ENCODE peak calls at places on chromosomes 12 and 14, in six cellular contexts. One of them, this sample, is unnamed.

GRCh38 chr12:6778212-6778570 is 5.9 kb downstream of the LAG3 start:
- DNase-seq in CD8-positive, alpha-beta T cell: no peak
- DNase-seq in choroid plexus epithelial cell: peak
- DNase-seq in OCI-LY7: no peak
- DNase-seq in AG09309: no peak
- DNase-seq in cardiac fibroblast: peak
- DNase-seq in this sample: no peak

GRCh38 chr14:89493877-89494634 is 77.0 kb upstream of the FOXN3 start:
- DNase-seq in cardiac fibroblast: peak
- DNase-seq in CD8-positive, alpha-beta T cell: no peak
- DNase-seq in AG09309: no peak
- DNase-seq in OCI-LY7: peak
- DNase-seq in choroid plexus epithelial cell: no peak
- DNase-seq in this sample: no peak

GRCh38 chr12:60752589-60752988 is 1156.8 kb downstream of the SLC16A7 start:
- DNase-seq in OCI-LY7: no peak
- DNase-seq in CD8-positive, alpha-beta T cell: no peak
- DNase-seq in AG09309: no peak
- DNase-seq in choroid plexus epithelial cell: no peak
- DNase-seq in cardiac fibroblast: no peak
- DNase-seq in this sample: no peak

GRCh38 chr12:40616383-40616900 is 75.8 kb upstream of the CNTN1 start:
- DNase-seq in OCI-LY7: no peak
- DNase-seq in choroid plexus epithelial cell: no peak
- DNase-seq in CD8-positive, alpha-beta T cell: no peak
- DNase-seq in AG09309: no peak
- DNase-seq in cardiac fibroblast: no peak
- DNase-seq in this sample: no peak

GRCh38 chr14:22915886-22916521 is 2.9 kb downstream of the RBM23 start:
- DNase-seq in cardiac fibroblast: peak
- DNase-seq in OCI-LY7: no peak
- DNase-seq in CD8-positive, alpha-beta T cell: no peak
- DNase-seq in choroid plexus epithelial cell: peak
- DNase-seq in AG09309: no peak
- DNase-seq in this sample: peak

GRCh38 chr12:130242506-130242905 is 80.2 kb downstream of the FZD10 start:
- DNase-seq in CD8-positive, alpha-beta T cell: no peak
- DNase-seq in OCI-LY7: no peak
- DNase-seq in AG09309: no peak
- DNase-seq in cardiac fibroblast: no peak
- DNase-seq in choroid plexus epithelial cell: no peak
- DNase-seq in this sample: no peak

GRCh38 chr12:67598598-67598997 is 49.9 kb upstream of the DYRK2 start:
- DNase-seq in CD8-positive, alpha-beta T cell: no peak
- DNase-seq in AG09309: no peak
- DNase-seq in OCI-LY7: no peak
- DNase-seq in choroid plexus epithelial cell: no peak
- DNase-seq in cardiac fibroblast: no peak
- DNase-seq in this sample: no peak

GRCh38 chr14:91947196-91948184 is at the start of gene FBLN5:
- DNase-seq in OCI-LY7: no peak
- DNase-seq in cardiac fibroblast: peak
- DNase-seq in choroid plexus epithelial cell: peak
- DNase-seq in CD8-positive, alpha-beta T cell: peak
- DNase-seq in AG09309: peak
- DNase-seq in this sample: peak

GRCh38 chr12:127145929-127146789 is 1120.8 kb upstream of the TMEM132C start:
- DNase-seq in CD8-positive, alpha-beta T cell: peak
- DNase-seq in OCI-LY7: no peak
- DNase-seq in AG09309: no peak
- DNase-seq in choroid plexus epithelial cell: peak
- DNase-seq in cardiac fibroblast: peak
- DNase-seq in this sample: peak

GRCh38 chr12:1688086-1688710 is 2.7 kb upstream of the ADIPOR2 start:
- DNase-seq in AG09309: no peak
- DNase-seq in OCI-LY7: no peak
- DNase-seq in CD8-positive, alpha-beta T cell: no peak
- DNase-seq in cardiac fibroblast: no peak
- DNase-seq in choroid plexus epithelial cell: no peak
- DNase-seq in this sample: no peak

GRCh38 chr12:111444314-111444705 is 38.6 kb downstream of the SH2B3 start:
- DNase-seq in AG09309: no peak
- DNase-seq in choroid plexus epithelial cell: no peak
- DNase-seq in OCI-LY7: peak
- DNase-seq in CD8-positive, alpha-beta T cell: no peak
- DNase-seq in cardiac fibroblast: no peak
- DNase-seq in this sample: no peak

GRCh38 chr14:81313200-81313599 is 86.9 kb downstream of the STON2 start:
- DNase-seq in OCI-LY7: no peak
- DNase-seq in cardiac fibroblast: no peak
- DNase-seq in choroid plexus epithelial cell: no peak
- DNase-seq in CD8-positive, alpha-beta T cell: no peak
- DNase-seq in AG09309: no peak
- DNase-seq in this sample: no peak

GRCh38 chr14:65972891-65973290 is 513.3 kb upstream of the CCDC196 start:
- DNase-seq in CD8-positive, alpha-beta T cell: no peak
- DNase-seq in OCI-LY7: no peak
- DNase-seq in AG09309: peak
- DNase-seq in choroid plexus epithelial cell: peak
- DNase-seq in cardiac fibroblast: peak
- DNase-seq in this sample: peak

GRCh38 chr14:91291786-91292405 is 47.4 kb upstream of the GPR68 start:
- DNase-seq in AG09309: no peak
- DNase-seq in cardiac fibroblast: no peak
- DNase-seq in CD8-positive, alpha-beta T cell: no peak
- DNase-seq in choroid plexus epithelial cell: no peak
- DNase-seq in OCI-LY7: no peak
- DNase-seq in this sample: no peak

GRCh38 chr12:52920937-52921336 is 16.1 kb upstream of the KRT8 start:
- DNase-seq in cardiac fibroblast: peak
- DNase-seq in CD8-positive, alpha-beta T cell: no peak
- DNase-seq in choroid plexus epithelial cell: no peak
- DNase-seq in OCI-LY7: no peak
- DNase-seq in AG09309: no peak
- DNase-seq in this sample: no peak

GRCh38 chr12:24875014-24875413 is 73.9 kb downstream of the BCAT1 start:
- DNase-seq in OCI-LY7: no peak
- DNase-seq in choroid plexus epithelial cell: no peak
- DNase-seq in cardiac fibroblast: no peak
- DNase-seq in CD8-positive, alpha-beta T cell: no peak
- DNase-seq in AG09309: no peak
- DNase-seq in this sample: no peak

GRCh38 chr12:63420206-63420644 is 248.1 kb downstream of the DPY19L2 start:
- DNase-seq in cardiac fibroblast: peak
- DNase-seq in CD8-positive, alpha-beta T cell: no peak
- DNase-seq in AG09309: peak
- DNase-seq in OCI-LY7: peak
- DNase-seq in choroid plexus epithelial cell: peak
- DNase-seq in this sample: peak

GRCh38 chr12:90335561-90335960 is 619.4 kb downstream of the CCER1 start:
- DNase-seq in cardiac fibroblast: peak
- DNase-seq in choroid plexus epithelial cell: peak
- DNase-seq in OCI-LY7: no peak
- DNase-seq in AG09309: no peak
- DNase-seq in CD8-positive, alpha-beta T cell: no peak
- DNase-seq in this sample: no peak

GRCh38 chr12:8941691-8942478 is 7.6 kb downstream of the M6PR start:
- DNase-seq in AG09309: no peak
- DNase-seq in OCI-LY7: no peak
- DNase-seq in choroid plexus epithelial cell: no peak
- DNase-seq in CD8-positive, alpha-beta T cell: no peak
- DNase-seq in cardiac fibroblast: no peak
- DNase-seq in this sample: no peak

GRCh38 chr12:43063642-43064041 is 474.1 kb upstream of the PRICKLE1 start:
- DNase-seq in cardiac fibroblast: peak
- DNase-seq in AG09309: peak
- DNase-seq in CD8-positive, alpha-beta T cell: no peak
- DNase-seq in OCI-LY7: no peak
- DNase-seq in choroid plexus epithelial cell: peak
- DNase-seq in this sample: no peak

GRCh38 chr14:22379727-22380126 is 209.3 kb downstream of the DAD1 start:
- DNase-seq in OCI-LY7: no peak
- DNase-seq in choroid plexus epithelial cell: peak
- DNase-seq in CD8-positive, alpha-beta T cell: no peak
- DNase-seq in cardiac fibroblast: no peak
- DNase-seq in AG09309: no peak
- DNase-seq in this sample: no peak

GRCh38 chr12:17358850-17359249 is 731.1 kb downstream of the RERGL start:
- DNase-seq in CD8-positive, alpha-beta T cell: no peak
- DNase-seq in cardiac fibroblast: no peak
- DNase-seq in OCI-LY7: no peak
- DNase-seq in AG09309: no peak
- DNase-seq in choroid plexus epithelial cell: no peak
- DNase-seq in this sample: no peak

GRCh38 chr12:104930388-104931326 is 27.4 kb downstream of the SLC41A2 start:
- DNase-seq in AG09309: no peak
- DNase-seq in choroid plexus epithelial cell: peak
- DNase-seq in OCI-LY7: no peak
- DNase-seq in cardiac fibroblast: no peak
- DNase-seq in CD8-positive, alpha-beta T cell: no peak
- DNase-seq in this sample: peak

GRCh38 chr12:27576667-27577347 is 52.8 kb downstream of the PPFIBP1 start:
- DNase-seq in cardiac fibroblast: no peak
- DNase-seq in OCI-LY7: no peak
- DNase-seq in CD8-positive, alpha-beta T cell: no peak
- DNase-seq in choroid plexus epithelial cell: no peak
- DNase-seq in AG09309: no peak
- DNase-seq in this sample: no peak

GRCh38 chr12:68614772-68615171 is 4.1 kb downstream of the RAP1B start:
- DNase-seq in choroid plexus epithelial cell: no peak
- DNase-seq in CD8-positive, alpha-beta T cell: no peak
- DNase-seq in cardiac fibroblast: no peak
- DNase-seq in AG09309: no peak
- DNase-seq in OCI-LY7: no peak
- DNase-seq in this sample: no peak

GRCh38 chr12:115755752-115756140 is 521.7 kb downstream of the MED13L start:
- DNase-seq in OCI-LY7: no peak
- DNase-seq in CD8-positive, alpha-beta T cell: no peak
- DNase-seq in cardiac fibroblast: no peak
- DNase-seq in choroid plexus epithelial cell: no peak
- DNase-seq in AG09309: no peak
- DNase-seq in this sample: no peak

GRCh38 chr14:72688990-72689677 is 204.8 kb downstream of the DPF3 start:
- DNase-seq in choroid plexus epithelial cell: no peak
- DNase-seq in cardiac fibroblast: no peak
- DNase-seq in CD8-positive, alpha-beta T cell: no peak
- DNase-seq in OCI-LY7: no peak
- DNase-seq in AG09309: no peak
- DNase-seq in this sample: no peak

GRCh38 chr14:103123128-103123633 is at the start of gene TNFAIP2:
- DNase-seq in cardiac fibroblast: peak
- DNase-seq in OCI-LY7: no peak
- DNase-seq in choroid plexus epithelial cell: no peak
- DNase-seq in CD8-positive, alpha-beta T cell: no peak
- DNase-seq in AG09309: no peak
- DNase-seq in this sample: no peak

GRCh38 chr12:113955109-113955970 is 10.8 kb downstream of the RBM19 start:
- DNase-seq in cardiac fibroblast: peak
- DNase-seq in CD8-positive, alpha-beta T cell: no peak
- DNase-seq in OCI-LY7: peak
- DNase-seq in choroid plexus epithelial cell: peak
- DNase-seq in AG09309: no peak
- DNase-seq in this sample: peak

GRCh38 chr14:34081126-34081575 is 130.3 kb upstream of the EGLN3 start:
- DNase-seq in OCI-LY7: no peak
- DNase-seq in AG09309: no peak
- DNase-seq in choroid plexus epithelial cell: peak
- DNase-seq in cardiac fibroblast: peak
- DNase-seq in CD8-positive, alpha-beta T cell: no peak
- DNase-seq in this sample: peak

GRCh38 chr14:58572092-58572853 is 65.5 kb upstream of the DACT1 start:
- DNase-seq in choroid plexus epithelial cell: peak
- DNase-seq in OCI-LY7: no peak
- DNase-seq in AG09309: no peak
- DNase-seq in cardiac fibroblast: peak
- DNase-seq in CD8-positive, alpha-beta T cell: no peak
- DNase-seq in this sample: peak

GRCh38 chr12:121668750-121669524 is 517 bp downstream of the MORN3 start:
- DNase-seq in cardiac fibroblast: peak
- DNase-seq in AG09309: no peak
- DNase-seq in CD8-positive, alpha-beta T cell: peak
- DNase-seq in choroid plexus epithelial cell: peak
- DNase-seq in OCI-LY7: peak
- DNase-seq in this sample: peak

GRCh38 chr12:118282767-118283166 is 89.9 kb downstream of the TAOK3 start:
- DNase-seq in CD8-positive, alpha-beta T cell: no peak
- DNase-seq in choroid plexus epithelial cell: no peak
- DNase-seq in cardiac fibroblast: no peak
- DNase-seq in OCI-LY7: no peak
- DNase-seq in AG09309: no peak
- DNase-seq in this sample: no peak

GRCh38 chr12:115378296-115378695 is 694.3 kb upstream of the TBX3 start:
- DNase-seq in cardiac fibroblast: peak
- DNase-seq in choroid plexus epithelial cell: no peak
- DNase-seq in CD8-positive, alpha-beta T cell: no peak
- DNase-seq in OCI-LY7: no peak
- DNase-seq in AG09309: no peak
- DNase-seq in this sample: no peak

GRCh38 chr12:80946591-80946990 is 8.9 kb upstream of the LIN7A start:
- DNase-seq in AG09309: no peak
- DNase-seq in choroid plexus epithelial cell: peak
- DNase-seq in OCI-LY7: no peak
- DNase-seq in CD8-positive, alpha-beta T cell: no peak
- DNase-seq in cardiac fibroblast: peak
- DNase-seq in this sample: peak
- TF ChIP-seq CTCF in AG09309: peak
- TF ChIP-seq CTCF in choroid plexus epithelial cell: peak
- TF ChIP-seq CTCF in OCI-LY7: peak
- TF ChIP-seq CTCF in CD8-positive, alpha-beta T cell: no peak
- TF ChIP-seq CTCF in cardiac fibroblast: peak
- TF ChIP-seq CTCF in this sample: peak

GRCh38 chr12:26122681-26123481 is 2.0 kb downstream of the BHLHE41 start:
- DNase-seq in cardiac fibroblast: peak
- DNase-seq in OCI-LY7: no peak
- DNase-seq in choroid plexus epithelial cell: peak
- DNase-seq in CD8-positive, alpha-beta T cell: no peak
- DNase-seq in AG09309: no peak
- DNase-seq in this sample: peak
- TF ChIP-seq CTCF in cardiac fibroblast: peak
- TF ChIP-seq CTCF in OCI-LY7: no peak
- TF ChIP-seq CTCF in choroid plexus epithelial cell: peak
- TF ChIP-seq CTCF in CD8-positive, alpha-beta T cell: no peak
- TF ChIP-seq CTCF in AG09309: peak
- TF ChIP-seq CTCF in this sample: peak

GRCh38 chr14:49972840-49973239 is 80.0 kb downstream of the ARF6 start:
- DNase-seq in choroid plexus epithelial cell: peak
- DNase-seq in OCI-LY7: no peak
- DNase-seq in cardiac fibroblast: peak
- DNase-seq in CD8-positive, alpha-beta T cell: peak
- DNase-seq in AG09309: peak
- DNase-seq in this sample: peak
- TF ChIP-seq CTCF in choroid plexus epithelial cell: no peak
- TF ChIP-seq CTCF in OCI-LY7: no peak
- TF ChIP-seq CTCF in cardiac fibroblast: no peak
- TF ChIP-seq CTCF in CD8-positive, alpha-beta T cell: no peak
- TF ChIP-seq CTCF in AG09309: no peak
- TF ChIP-seq CTCF in this sample: no peak

GRCh38 chr12:49388682-49389081 is 21.4 kb downstream of the SPATS2 start:
- DNase-seq in AG09309: no peak
- DNase-seq in OCI-LY7: no peak
- DNase-seq in choroid plexus epithelial cell: no peak
- DNase-seq in cardiac fibroblast: no peak
- DNase-seq in CD8-positive, alpha-beta T cell: no peak
- DNase-seq in this sample: no peak

GRCh38 chr12:49389092-49389703 is 21.9 kb downstream of the SPATS2 start:
- DNase-seq in CD8-positive, alpha-beta T cell: peak
- DNase-seq in OCI-LY7: no peak
- DNase-seq in AG09309: no peak
- DNase-seq in choroid plexus epithelial cell: no peak
- DNase-seq in cardiac fibroblast: no peak
- DNase-seq in this sample: no peak
- TF ChIP-seq CTCF in CD8-positive, alpha-beta T cell: peak
- TF ChIP-seq CTCF in OCI-LY7: no peak
- TF ChIP-seq CTCF in AG09309: no peak
- TF ChIP-seq CTCF in choroid plexus epithelial cell: no peak
- TF ChIP-seq CTCF in cardiac fibroblast: no peak
- TF ChIP-seq CTCF in this sample: no peak